ENCODE peak calls at places on chromosome 6, in four cellular contexts. One of them, this sample, is unnamed.

GRCh38 chr6:38404355-38404754 is 235.4 kb downstream of the BTBD9 start:
- DNase-seq in stomach: no peak
- DNase-seq in naive thymus-derived CD8-positive, alpha-beta T cell: no peak
- DNase-seq in immature natural killer cell: no peak
- DNase-seq in this sample: no peak

GRCh38 chr6:150352321-150353296 is 16.2 kb upstream of the IYD start:
- DNase-seq in stomach: no peak
- DNase-seq in naive thymus-derived CD8-positive, alpha-beta T cell: no peak
- DNase-seq in immature natural killer cell: no peak
- DNase-seq in this sample: no peak

GRCh38 chr6:16803294-16804006 is 42.2 kb upstream of the ATXN1 start:
- DNase-seq in stomach: no peak
- DNase-seq in naive thymus-derived CD8-positive, alpha-beta T cell: no peak
- DNase-seq in immature natural killer cell: no peak
- DNase-seq in this sample: no peak

GRCh38 chr6:75377386-75377785 is 92.8 kb upstream of the TMEM30A start:
- DNase-seq in stomach: no peak
- DNase-seq in naive thymus-derived CD8-positive, alpha-beta T cell: no peak
- DNase-seq in immature natural killer cell: no peak
- DNase-seq in this sample: no peak

GRCh38 chr6:151442359-151442758 is 9.6 kb downstream of the RMND1 start:
- DNase-seq in stomach: no peak
- DNase-seq in naive thymus-derived CD8-positive, alpha-beta T cell: no peak
- DNase-seq in immature natural killer cell: no peak
- DNase-seq in this sample: no peak

GRCh38 chr6:168447282-168447681 is 6.3 kb downstream of the SMOC2 start:
- DNase-seq in stomach: no peak
- DNase-seq in naive thymus-derived CD8-positive, alpha-beta T cell: no peak
- DNase-seq in immature natural killer cell: no peak
- DNase-seq in this sample: no peak

GRCh38 chr6:155377061-155377460 is 62.8 kb upstream of the TFB1M start:
- DNase-seq in stomach: no peak
- DNase-seq in naive thymus-derived CD8-positive, alpha-beta T cell: no peak
- DNase-seq in immature natural killer cell: no peak
- DNase-seq in this sample: no peak

GRCh38 chr6:106511274-106512047 is 117.8 kb downstream of the RTN4IP1 start:
- DNase-seq in stomach: peak
- DNase-seq in naive thymus-derived CD8-positive, alpha-beta T cell: peak
- DNase-seq in immature natural killer cell: peak
- DNase-seq in this sample: peak

GRCh38 chr6:35586542-35586941 is 73.8 kb upstream of the TULP1 start:
- DNase-seq in stomach: no peak
- DNase-seq in naive thymus-derived CD8-positive, alpha-beta T cell: no peak
- DNase-seq in immature natural killer cell: no peak
- DNase-seq in this sample: no peak

GRCh38 chr6:102300350-102300749 is 906.8 kb downstream of the GRIK2 start:
- DNase-seq in stomach: no peak
- DNase-seq in naive thymus-derived CD8-positive, alpha-beta T cell: no peak
- DNase-seq in immature natural killer cell: no peak
- DNase-seq in this sample: no peak

GRCh38 chr6:112912351-112913101 is 565.4 kb downstream of the RFPL4B start:
- DNase-seq in stomach: no peak
- DNase-seq in naive thymus-derived CD8-positive, alpha-beta T cell: no peak
- DNase-seq in immature natural killer cell: no peak
- DNase-seq in this sample: no peak

GRCh38 chr6:111825439-111825838 is 47.8 kb downstream of the FYN start:
- DNase-seq in stomach: no peak
- DNase-seq in naive thymus-derived CD8-positive, alpha-beta T cell: no peak
- DNase-seq in immature natural killer cell: no peak
- DNase-seq in this sample: no peak

This sample was measured in CD8-positive, alpha-beta memory T cell.